ENCODE peak calls at places on chromosomes 1 and 21, in eight cellular contexts. N, I, Z, U, L, S, K and F are unnamed samples.

GRCh38 chr1:89935235-89935634 is 59.7 kb upstream of the ZNF326 start:
- DNase-seq in S (no peak), Z (no peak), N (no peak), L (no peak), K (no peak), I (no peak), U (no peak), F (no peak)

GRCh38 chr1:81712425-81712824 is 88.3 kb upstream of the ADGRL2 start:
- DNase-seq in U (no peak), S (no peak), Z (no peak), L (no peak), I (no peak), K (no peak), N (no peak), F (no peak)

GRCh38 chr1:192225713-192226112 is 67.5 kb downstream of the RGS18 start:
- DNase-seq in Z (no peak), I (no peak), L (no peak), N (no peak), U (no peak), K (no peak), S (no peak), F (no peak)

GRCh38 chr1:186960866-186961265 is 132.1 kb downstream of the PLA2G4A start:
- DNase-seq in S (no peak), I (no peak), Z (no peak), L (no peak), K (no peak), U (no peak), N (no peak), F (no peak)

GRCh38 chr1:42777860-42778259 is 6.9 kb upstream of the TMEM269 start:
- DNase-seq in U (no peak), K (no peak), N (no peak), Z (no peak), I (no peak), S (no peak), L (peak; percentile 43), F (no peak)

GRCh38 chr1:12309783-12310742 is 80.2 kb downstream of the VPS13D start:
- DNase-seq in L (no peak), K (no peak), N (no peak), U (peak; percentile 34), S (no peak), I (no peak), Z (no peak), F (no peak)

GRCh38 chr1:70979879-70980278 is 67.7 kb downstream of the PTGER3 start:
- DNase-seq in K (no peak), Z (no peak), U (no peak), L (no peak), I (no peak), N (no peak), S (no peak), F (no peak)

GRCh38 chr1:11158720-11159321 is 30.3 kb upstream of the ANGPTL7 start:
- DNase-seq in N (no peak), L (no peak), S (no peak), K (no peak), I (no peak), Z (no peak), U (no peak), F (no peak)

GRCh38 chr21:34589511-34590282 is 25.2 kb downstream of the RCAN1 start:
- DNase-seq in N (no peak), K (no peak), I (no peak), L (no peak), U (no peak), Z (no peak), S (no peak), F (no peak)

GRCh38 chr21:34580181-34580700 is 34.7 kb downstream of the RCAN1 start:
- DNase-seq in I (no peak), U (peak; percentile 65), K (no peak), S (no peak), N (peak; percentile 59), Z (no peak), L (no peak), F (no peak)

GRCh38 chr1:26121854-26122773 is 10.5 kb downstream of the PDIK1L start:
- DNase-seq in L (no peak), I (no peak), Z (no peak), U (no peak), S (no peak), N (no peak), K (no peak), F (no peak)

GRCh38 chr1:85608851-85609250 is 28.3 kb downstream of the CCN1 start:
- DNase-seq in I (no peak), N (no peak), K (no peak), U (no peak), L (no peak), S (no peak), Z (no peak), F (no peak)

GRCh38 chr1:218080818-218081217 is 204.3 kb upstream of the RRP15 start:
- DNase-seq in Z (no peak), L (no peak), I (no peak), N (no peak), U (no peak), S (no peak), K (no peak), F (no peak)

GRCh38 chr21:42461881-42462877 is 33.8 kb downstream of the RSPH1 start:
- DNase-seq in Z (peak; percentile 81), L (no peak), U (peak; percentile 67), K (no peak), I (no peak), N (peak; percentile 75), S (no peak), F (no peak)

GRCh38 chr1:52238474-52238873 is 96.6 kb downstream of the ZFYVE9 start:
- DNase-seq in I (no peak), U (no peak), K (no peak), L (no peak), S (no peak), N (no peak), Z (no peak), F (no peak)

GRCh38 chr21:34889287-34889536 is 159.9 kb downstream of the RUNX1 start:
- DNase-seq in L (peak; percentile 66), U (peak; percentile 50), Z (peak; percentile 63), K (no peak), N (peak; percentile 57), I (peak; percentile 67), S (no peak), F (no peak)

GRCh38 chr1:53551428-53551995 is 92.3 kb downstream of the DMRTB1 start:
- DNase-seq in U (peak; percentile 2), N (no peak), S (no peak), L (no peak), I (no peak), Z (peak; percentile 25), K (no peak), F (peak; percentile 37)

GRCh38 chr1:209585672-209586071 is 2.2 kb downstream of the CAMK1G start:
- DNase-seq in L (no peak), N (peak; percentile 65), Z (no peak), U (peak; percentile 45), S (no peak), I (peak; percentile 70), K (no peak), F (no peak)

GRCh38 chr1:53121319-53122172 is 20.9 kb downstream of the SLC1A7 start:
- DNase-seq in I (peak; percentile 82), K (no peak), Z (no peak), S (no peak), N (peak; percentile 31), U (peak; percentile 16), L (no peak), F (peak; percentile 23)

GRCh38 chr1:168112673-168113305 is 23.9 kb downstream of the GPR161 start:
- DNase-seq in K (no peak), U (no peak), I (no peak), N (no peak), S (no peak), Z (no peak), L (peak; percentile 39), F (no peak)

GRCh38 chr1:75672528-75673393 is 51.7 kb upstream of the ACADM start:
- DNase-seq in N (no peak), U (no peak), S (peak; percentile 55), K (no peak), Z (no peak), L (peak; percentile 32), I (no peak), F (no peak)
- TF ChIP-seq POLR2A in N (no peak), U (no peak), S (no peak), K (no peak), Z (no peak), L (no peak), I (no peak), F (no peak)

GRCh38 chr1:175002910-175003517 is 3.3 kb downstream of the CACYBP start:
- DNase-seq in I (no peak), U (no peak), K (no peak), N (no peak), L (no peak), Z (no peak), S (no peak), F (no peak)
- H3K27ac ChIP-seq in I (no peak overlapping the region), U (no peak overlapping the region), K (no peak overlapping the region), N (no peak overlapping the region), L (no peak overlapping the region), Z (no peak overlapping the region), S (no peak overlapping the region), F (no peak overlapping the region)

DNA sequence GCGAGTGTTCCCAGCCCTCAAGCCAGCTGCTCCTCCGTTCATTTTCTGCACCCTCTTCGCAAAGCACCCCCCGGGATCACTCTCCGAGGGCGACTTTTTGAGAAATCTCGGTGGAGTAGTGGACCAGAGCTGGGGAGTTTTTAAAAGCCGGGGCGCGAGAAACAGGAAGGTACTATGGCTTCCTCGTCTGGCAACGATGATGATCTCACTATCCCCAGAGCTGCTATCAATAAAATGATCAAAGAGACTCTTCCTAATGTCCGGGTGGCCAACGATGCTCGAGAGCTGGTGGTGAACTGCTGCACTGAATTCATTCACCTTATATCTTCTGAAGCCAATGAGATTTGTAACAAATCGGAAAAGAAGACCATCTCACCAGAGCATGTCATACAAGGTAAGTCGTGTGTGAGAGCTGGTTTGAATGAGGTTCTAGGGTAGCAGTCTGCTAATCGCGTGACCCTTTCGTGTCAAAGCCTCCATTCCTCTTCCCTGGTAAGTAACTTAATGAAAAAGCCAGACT is 825 bp downstream of the DR1 start:
- DNase-seq in K (no peak), S (no peak), Z (peak; percentile 48), U (peak; percentile 14), N (no peak), L (peak; percentile 32), I (no peak), F (no peak)
- TF ChIP-seq POLR2A in K (no peak), S (no peak), Z (no peak), U (peak; percentile 7), N (no peak), L (no peak), I (no peak), F (no peak)

GRCh38 chr1:154767315-154768240 is 102.5 kb downstream of the KCNN3 start:
- DNase-seq in U (no peak), Z (no peak), L (no peak), N (no peak), S (no peak), K (no peak), I (no peak), F (peak; percentile 49)

GRCh38 chr1:154770897-154771594 is 99.0 kb downstream of the KCNN3 start:
- DNase-seq in S (no peak), L (no peak), N (no peak), U (no peak), Z (no peak), K (no peak), I (no peak), F (no peak)

GRCh38 chr1:154769193-154769895 is 100.7 kb downstream of the KCNN3 start:
- DNase-seq in L (no peak), Z (no peak), K (no peak), I (no peak), S (no peak), N (peak; percentile 0), U (no peak), F (no peak)

GRCh38 chr1:154765970-154766369 is 104.1 kb downstream of the KCNN3 start:
- DNase-seq in S (peak; percentile 38), U (no peak), L (peak; percentile 63), I (no peak), K (no peak), Z (no peak), N (peak; percentile 24), F (peak; percentile 0)

GRCh38 chr1:154768456-154769125 is 101.5 kb downstream of the KCNN3 start:
- DNase-seq in U (no peak), L (no peak), I (no peak), Z (no peak), N (peak; percentile 14), K (no peak), S (no peak), F (no peak)
- H3K27ac ChIP-seq in U (peak overlapping the region; percentile 8), L (no peak overlapping the region), I (no peak overlapping the region), Z (no peak overlapping the region), N (no peak overlapping the region), K (peak overlapping the region; percentile 6), S (no peak overlapping the region), F (peak overlapping the region; percentile 54)